ENCODE peak calls at places on chromosomes 4 and X, in four cellular contexts. One of them, this sample, is unnamed.

GRCh38 chr4:16125571-16126445 is 42.0 kb upstream of the PROM1 start:
- DNase-seq in HepG2: no peak
- DNase-seq in K562: no peak
- DNase-seq in GM12878: no peak
- DNase-seq in this sample: no peak

GRCh38 chrX:54695231-54695630 is 102.8 kb downstream of the ITIH6 start:
- DNase-seq in HepG2: no peak
- DNase-seq in K562: no peak
- DNase-seq in GM12878: no peak
- DNase-seq in this sample: no peak

GRCh38 chrX:15749642-15750610 is 11.9 kb downstream of the CA5B start:
- DNase-seq in HepG2: no peak
- DNase-seq in K562: no peak
- DNase-seq in GM12878: no peak
- DNase-seq in this sample: no peak

GRCh38 chr4:107153228-107153627 is 117.1 kb upstream of the DKK2 start:
- DNase-seq in HepG2: peak
- DNase-seq in K562: no peak
- DNase-seq in GM12878: no peak
- DNase-seq in this sample: peak

GRCh38 chr4:108940086-108941033 is 177.5 kb upstream of the ETNPPL start:
- DNase-seq in HepG2: no peak
- DNase-seq in K562: no peak
- DNase-seq in GM12878: no peak
- DNase-seq in this sample: no peak

GRCh38 chrX:131067846-131068745 is 9.9 kb downstream of the ARHGAP36 start:
- DNase-seq in HepG2: no peak
- DNase-seq in K562: no peak
- DNase-seq in GM12878: no peak
- DNase-seq in this sample: peak

GRCh38 chr4:145234086-145234694 is 53.8 kb upstream of the OTUD4 start:
- DNase-seq in HepG2: peak
- DNase-seq in K562: peak
- DNase-seq in GM12878: peak
- DNase-seq in this sample: peak

GRCh38 chr4:41644288-41644914 is 104.1 kb downstream of the PHOX2B start:
- DNase-seq in HepG2: peak
- DNase-seq in K562: peak
- DNase-seq in GM12878: no peak
- DNase-seq in this sample: peak

GRCh38 chrX:18701621-18702361 is 5.7 kb upstream of the PPEF1 start:
- DNase-seq in HepG2: peak
- DNase-seq in K562: no peak
- DNase-seq in GM12878: no peak
- DNase-seq in this sample: no peak

GRCh38 chr4:126489826-126490463 is 1142.8 kb upstream of the INTU start:
- DNase-seq in HepG2: no peak
- DNase-seq in K562: no peak
- DNase-seq in GM12878: no peak
- DNase-seq in this sample: no peak

GRCh38 chr4:182826391-182826790 is 90.8 kb downstream of the DCTD start:
- DNase-seq in HepG2: no peak
- DNase-seq in K562: no peak
- DNase-seq in GM12878: no peak
- DNase-seq in this sample: no peak

DNA sequence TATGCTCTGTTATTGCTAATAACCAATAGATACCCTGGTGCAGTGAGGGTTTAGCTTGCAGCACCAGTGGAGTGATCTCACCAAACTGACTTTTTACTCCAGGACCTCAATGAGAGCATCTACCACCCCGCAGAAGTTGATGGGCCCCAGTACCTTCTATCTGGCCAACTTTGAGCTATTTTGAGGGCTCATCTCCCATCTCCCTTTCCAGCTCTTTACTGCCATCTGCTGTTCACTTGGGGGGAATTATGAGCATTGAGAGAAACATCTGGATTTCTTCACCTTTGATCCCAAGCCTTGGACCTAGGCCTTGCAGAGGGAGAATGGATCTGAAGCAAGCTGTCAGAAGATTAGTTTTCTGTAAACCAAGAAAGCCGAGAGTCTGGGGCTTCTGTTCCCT is 143.6 kb downstream of the TMEM164 start:
- DNase-seq in HepG2: peak
- DNase-seq in K562: peak
- DNase-seq in GM12878: no peak
- DNase-seq in this sample: no peak
- TF ChIP-seq CBX5 in HepG2: no peak
- TF ChIP-seq CBX5 in K562: no peak
- TF ChIP-seq CBX5 in GM12878: no peak
- TF ChIP-seq CBX5 in this sample: no peak

DNA sequence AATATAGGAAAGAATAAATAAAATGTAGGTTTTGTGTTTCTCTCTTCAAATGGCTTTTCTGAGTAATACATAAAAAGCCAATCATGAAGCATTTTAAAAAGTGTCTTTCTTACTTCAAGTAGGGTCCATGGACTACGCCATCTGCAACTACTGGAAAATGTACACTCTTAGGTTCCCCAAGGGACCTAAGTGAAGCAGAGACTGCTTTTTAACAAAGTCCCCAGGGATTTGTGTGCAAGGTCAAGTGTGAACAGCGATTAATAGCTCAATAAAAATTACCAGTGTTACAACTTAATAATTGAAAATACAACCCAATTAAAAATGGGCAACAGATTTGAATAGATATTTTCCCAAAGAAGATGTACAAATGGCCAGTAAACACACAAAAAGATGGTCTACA is 84.9 kb downstream of the ARHGAP6 start:
- DNase-seq in HepG2: no peak
- DNase-seq in K562: no peak
- DNase-seq in GM12878: no peak
- DNase-seq in this sample: no peak
- TF ChIP-seq CBX5 in HepG2: no peak
- TF ChIP-seq CBX5 in K562: no peak
- TF ChIP-seq CBX5 in GM12878: no peak
- TF ChIP-seq CBX5 in this sample: no peak

GRCh38 chrX:140664939-140665338 is 44.6 kb upstream of the LINC00632 start:
- DNase-seq in HepG2: peak
- DNase-seq in K562: peak
- DNase-seq in GM12878: no peak
- DNase-seq in this sample: no peak
- TF ChIP-seq CBX5 in HepG2: no peak
- TF ChIP-seq CBX5 in K562: no peak
- TF ChIP-seq CBX5 in GM12878: no peak
- TF ChIP-seq CBX5 in this sample: no peak

GRCh38 chr4:84573335-84573734 is 9.6 kb upstream of the CDS1 start:
- DNase-seq in HepG2: no peak
- DNase-seq in K562: no peak
- DNase-seq in GM12878: no peak
- DNase-seq in this sample: no peak

GRCh38 chr4:84569009-84569408 is 13.9 kb upstream of the CDS1 start:
- DNase-seq in HepG2: no peak
- DNase-seq in K562: no peak
- DNase-seq in GM12878: no peak
- DNase-seq in this sample: no peak

GRCh38 chr4:84578540-84579409 is 4.2 kb upstream of the CDS1 start:
- DNase-seq in HepG2: peak
- DNase-seq in K562: peak
- DNase-seq in GM12878: no peak
- DNase-seq in this sample: no peak

GRCh38 chr4:84579410-84579791 is 3.5 kb upstream of the CDS1 start:
- DNase-seq in HepG2: no peak
- DNase-seq in K562: no peak
- DNase-seq in GM12878: no peak
- DNase-seq in this sample: no peak

DNA sequence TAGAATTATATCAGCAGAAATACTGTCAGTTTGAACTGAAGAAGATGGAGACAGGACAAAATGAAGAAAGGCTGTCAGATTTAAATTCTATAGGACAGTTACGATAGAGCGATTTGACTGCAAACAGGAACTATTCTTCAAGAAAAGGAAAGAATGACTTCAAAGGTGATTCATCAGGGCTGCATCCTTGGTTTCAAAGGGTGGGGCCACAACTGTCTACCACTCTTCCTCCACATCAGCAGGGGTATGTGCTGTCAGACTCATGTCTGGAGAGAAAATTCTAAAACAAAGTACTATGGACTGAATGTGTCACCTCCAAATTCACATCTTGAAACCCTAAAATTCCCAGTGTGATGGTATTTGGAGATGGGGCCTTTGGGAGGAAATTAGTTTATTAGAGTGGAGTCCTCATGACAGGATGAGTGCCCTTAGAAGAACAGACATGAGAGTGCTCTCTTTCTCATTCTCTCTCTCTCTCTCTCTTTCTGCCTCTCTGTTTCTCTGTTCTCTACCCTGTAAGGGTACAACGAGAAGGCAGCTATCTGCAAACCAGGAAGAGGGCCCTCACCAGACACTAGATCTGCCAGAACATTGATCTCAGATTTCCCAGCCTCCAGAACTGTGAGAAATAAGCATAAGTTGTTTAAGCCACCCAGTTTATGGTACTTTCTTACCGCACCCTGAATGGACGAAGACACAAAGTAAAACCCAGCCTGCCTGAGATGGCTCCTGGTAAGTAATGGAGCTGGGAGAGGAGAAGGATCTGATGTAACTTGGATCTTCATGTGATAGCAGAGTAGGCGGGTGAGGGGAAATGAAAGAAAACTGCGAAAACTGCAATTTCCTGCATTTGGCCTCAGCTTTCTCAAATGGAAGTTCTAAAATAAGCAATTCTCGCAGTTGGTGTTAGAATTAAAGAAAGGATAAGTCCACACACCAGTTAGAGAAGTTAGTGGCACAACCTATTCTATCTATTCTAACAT is 8.9 kb upstream of the CDS1 start:
- DNase-seq in HepG2: no peak
- DNase-seq in K562: no peak
- DNase-seq in GM12878: no peak
- DNase-seq in this sample: no peak
- TF ChIP-seq CBX5 in HepG2: no peak
- TF ChIP-seq CBX5 in K562: no peak
- TF ChIP-seq CBX5 in GM12878: no peak
- TF ChIP-seq CBX5 in this sample: no peak

GRCh38 chrX:153412746-153413720 is 1.8 kb downstream of the ZFP92 start:
- DNase-seq in HepG2: no peak
- DNase-seq in K562: no peak
- DNase-seq in GM12878: no peak
- DNase-seq in this sample: no peak
- TF ChIP-seq CBX5 in HepG2: no peak
- TF ChIP-seq CBX5 in K562: no peak
- TF ChIP-seq CBX5 in GM12878: no peak
- TF ChIP-seq CBX5 in this sample: no peak